ENCODE peak calls at places on chromosomes 11 and 22, in seven cellular contexts. X, T, I, L, J, U and H are unnamed samples.
A peak's percentile ranks its signal among the peaks of the same experiment; 100 is the strongest.

GRCh38 chr11:35622070-35622469 is 3.8 kb downstream of the FJX1 start:
- DNase-seq in X (no peak), T (no peak), I (no peak), J (no peak), U (no peak), L (peak; percentile 35), H (no peak)

GRCh38 chr22:32558681-32559355 is 84.2 kb downstream of the FBXO7 start:
- DNase-seq in U (peak; percentile 65), T (peak; percentile 42), X (peak; percentile 86), I (peak; percentile 69), J (no peak), L (no peak), H (no peak)

GRCh38 chr22:45838257-45838891 is 138.6 kb downstream of the WNT7B start:
- DNase-seq in U (no peak), T (no peak), X (no peak), I (no peak), J (no peak), L (no peak), H (no peak)

GRCh38 chr11:78905756-78906155 is 331.1 kb upstream of the NARS2 start:
- DNase-seq in T (no peak), L (no peak), J (no peak), I (no peak), U (peak; percentile 44), X (no peak), H (no peak)

GRCh38 chr11:110092577-110093406 is at the start of gene ZC3H12C:
- DNase-seq in U (peak; percentile 85), X (peak; percentile 87), T (peak; percentile 86), I (peak; percentile 88), L (peak; percentile 89), J (peak; percentile 89), H (no peak)

GRCh38 chr22:38299001-38299651 is 18.1 kb downstream of the CSNK1E start:
- DNase-seq in U (no peak), X (no peak), J (no peak), T (no peak), I (no peak), L (no peak), H (no peak)

GRCh38 chr22:29203883-29204282 is 1.8 kb upstream of the EMID1 start:
- DNase-seq in T (no peak), L (no peak), I (no peak), J (no peak), X (no peak), U (no peak), H (no peak)

GRCh38 chr11:113415343-113415742 is 27.8 kb downstream of the ANKK1 start:
- DNase-seq in T (no peak), X (no peak), L (no peak), U (no peak), J (no peak), I (no peak), H (no peak)

GRCh38 chr22:42184852-42185251 is 54.2 kb upstream of the CYP2D6 start:
- DNase-seq in X (no peak), U (no peak), T (no peak), L (no peak), I (no peak), J (no peak), H (no peak)

GRCh38 chr11:35265755-35266454 is 126.9 kb downstream of the CD44 start:
- DNase-seq in I (no peak), J (no peak), L (peak; percentile 67), T (no peak), X (no peak), U (no peak), H (no peak)

GRCh38 chr11:86380295-86380694 is 5.6 kb downstream of the CCDC81 start:
- DNase-seq in I (no peak), U (no peak), X (no peak), J (no peak), T (no peak), L (peak; percentile 41), H (no peak)

GRCh38 chr11:85809881-85810280 is 1.1 kb downstream of the SYTL2 start:
- DNase-seq in J (no peak), X (peak; percentile 32), I (peak; percentile 58), U (no peak), T (peak; percentile 46), L (peak; percentile 4), H (peak; percentile 18)

GRCh38 chr11:65206901-65207300 is 25.2 kb downstream of the CAPN1 start:
- DNase-seq in T (no peak), U (no peak), X (no peak), L (no peak), I (no peak), J (no peak), H (no peak)

GRCh38 chr22:19325296-19325950 is 33.9 kb upstream of the CLTCL1 start:
- DNase-seq in T (no peak), L (no peak), U (no peak), X (no peak), J (no peak), I (no peak), H (no peak)

GRCh38 chr11:67629386-67630229 is at the start of gene NUDT8:
- DNase-seq in T (peak; percentile 90), I (peak; percentile 89), U (peak; percentile 88), X (peak; percentile 88), L (peak; percentile 73), J (peak; percentile 91), H (peak; percentile 96)

GRCh38 chr11:128365044-128365443 is 222.3 kb downstream of the ETS1 start:
- DNase-seq in U (no peak), J (no peak), I (no peak), L (peak; percentile 55), T (no peak), X (peak; percentile 9), H (peak; percentile 34)

GRCh38 chr11:31397239-31397834 is 27.7 kb downstream of the DNAJC24 start:
- DNase-seq in X (peak; percentile 10), T (no peak), I (no peak), L (peak; percentile 39), U (no peak), J (no peak), H (peak; percentile 42)

GRCh38 chr22:49444781-49445180 is 382.9 kb downstream of the BRD1 start:
- DNase-seq in L (no peak), U (no peak), T (no peak), I (no peak), J (no peak), X (no peak), H (no peak)

GRCh38 chr22:42270512-42271190 is at the start of gene TCF20:
- DNase-seq in U (peak; percentile 81), T (peak; percentile 84), I (peak; percentile 81), J (peak; percentile 84), L (peak; percentile 56), X (peak; percentile 51), H (peak; percentile 89)

GRCh38 chr11:57515332-57516060 is at the start of gene SLC43A1:
- DNase-seq in I (peak; percentile 72), X (no peak), U (peak; percentile 70), L (peak; percentile 69), J (peak; percentile 68), T (peak; percentile 63), H (peak; percentile 63)

GRCh38 chr11:62133328-62134065 is 9.7 kb downstream of the INCENP start:
- DNase-seq in U (no peak), X (no peak), L (no peak), T (no peak), I (no peak), J (no peak), H (no peak)
- TF ChIP-seq CTCF in U (no peak), X (no peak), L (no peak), T (no peak), I (no peak), J (no peak), H (no peak)

GRCh38 chr11:12749442-12749841 is 75.2 kb downstream of the TEAD1 start:
- DNase-seq in U (no peak), I (no peak), L (no peak), X (no peak), J (no peak), T (no peak), H (no peak)
- H3K4me1 ChIP-seq in U (peaks cover 7% of the 10 kb centered on the region), I (no peaks in the 10 kb centered on the region), L (peaks cover 3% of the 10 kb centered on the region), X (peaks cover 80% of the 10 kb centered on the region), J (peaks cover 14% of the 10 kb centered on the region), T (no peaks in the 10 kb centered on the region), H (no peaks in the 10 kb centered on the region)

GRCh38 chr11:8809605-8810272 is 101.2 kb upstream of the AKIP1 start:
- DNase-seq in X (no peak), J (no peak), U (no peak), I (no peak), L (no peak), T (no peak), H (no peak)

GRCh38 chr11:8809185-8809584 is 101.8 kb upstream of the AKIP1 start:
- DNase-seq in L (no peak), I (no peak), U (no peak), X (no peak), J (no peak), T (no peak), H (no peak)

GRCh38 chr11:8811571-8811970 is 99.4 kb upstream of the AKIP1 start:
- DNase-seq in L (no peak), X (no peak), I (no peak), T (no peak), J (no peak), U (no peak), H (no peak)

GRCh38 chr11:8812438-8812837 is 98.6 kb upstream of the AKIP1 start:
- DNase-seq in U (no peak), X (peak; percentile 55), I (no peak), T (no peak), L (no peak), J (peak; percentile 89), H (no peak)

DNA sequence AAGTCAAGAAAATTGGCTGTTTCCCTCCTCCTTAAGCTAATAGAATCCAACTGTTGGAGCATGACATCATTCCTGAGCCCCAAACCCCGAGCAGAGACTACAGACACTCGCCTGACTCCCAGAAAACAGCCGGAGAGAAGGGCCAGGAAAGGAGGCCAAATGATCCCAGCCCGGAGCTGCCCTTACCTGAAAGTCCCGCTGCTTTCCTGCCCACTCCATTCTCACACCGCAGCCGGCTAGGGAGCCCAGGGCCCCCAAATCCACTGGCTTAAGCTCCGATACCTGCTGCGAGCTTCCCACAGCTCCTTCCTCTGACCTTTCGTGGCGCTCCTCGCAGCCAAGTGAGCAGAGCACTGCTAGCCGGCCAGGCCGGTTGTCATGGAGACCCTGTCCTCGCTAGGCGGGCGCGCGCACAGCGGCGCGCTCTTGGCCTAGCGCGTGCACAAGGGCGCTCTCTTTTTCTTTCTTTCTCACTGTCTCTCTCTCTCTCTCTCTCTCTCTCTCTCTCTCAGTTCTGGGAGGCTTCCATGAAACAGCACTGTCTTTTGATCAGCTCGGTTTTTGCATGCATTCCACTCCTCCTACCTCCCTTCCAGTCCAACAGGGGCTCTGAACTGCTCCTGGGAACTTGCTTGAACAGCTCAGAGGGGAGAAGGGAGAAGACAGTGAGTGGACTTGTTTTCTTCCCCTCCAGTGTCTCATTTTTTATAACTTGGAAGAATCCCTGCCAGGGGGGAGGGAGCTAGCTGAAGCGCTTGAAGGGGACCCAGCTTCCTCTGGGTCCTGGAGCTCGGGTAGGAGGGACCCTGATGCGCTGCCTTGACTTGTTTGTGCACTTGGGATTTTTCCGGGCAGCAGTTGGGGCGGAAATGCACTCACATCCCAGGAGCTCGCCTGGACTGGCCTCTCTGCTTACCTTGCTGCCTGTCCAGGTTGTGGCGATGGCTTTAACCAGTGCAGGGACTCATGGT is 100.4 kb upstream of the AKIP1 start:
- DNase-seq in U (peak; percentile 82), L (peak; percentile 38), I (peak; percentile 85), J (peak; percentile 86), T (peak; percentile 85), X (no peak), H (no peak)
- TF ChIP-seq CTCF in U (no peak), L (no peak), I (no peak), J (no peak), T (no peak), X (no peak), H (no peak)

DNA sequence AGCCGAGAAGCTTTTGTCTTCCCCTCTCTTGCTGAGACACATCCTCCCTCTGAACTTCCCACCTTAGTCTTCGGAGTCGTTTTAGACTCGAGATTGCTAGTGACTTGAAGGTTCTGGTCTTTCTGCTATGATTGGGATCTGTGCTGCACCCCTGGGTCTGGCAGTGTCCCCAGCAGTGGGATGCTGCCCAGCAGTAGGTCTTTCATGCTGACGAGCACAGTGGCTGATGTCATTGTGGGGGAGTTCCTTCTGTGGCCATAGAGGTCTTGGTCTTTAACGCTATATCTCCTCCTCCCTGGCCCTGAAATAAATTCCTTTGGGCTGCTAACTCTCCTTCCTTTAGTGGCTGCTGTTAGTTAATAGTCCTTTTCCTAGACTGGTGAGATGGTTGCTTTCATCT is 136.3 kb downstream of the TEAD1 start:
- DNase-seq in L (no peak), X (no peak), T (no peak), I (no peak), J (no peak), U (no peak), H (no peak)
- H3K4me1 ChIP-seq in L (peaks cover 18% of the 10 kb centered on the region), X (peaks cover 99% of the 10 kb centered on the region), T (no peaks in the 10 kb centered on the region), I (no peaks in the 10 kb centered on the region), J (peaks cover 50% of the 10 kb centered on the region), U (peaks cover 15% of the 10 kb centered on the region), H (peaks cover 17% of the 10 kb centered on the region)